ENCODE peak calls at places on chromosomes 5 and 9, in ten cellular contexts. G is GDM1; N is EL; K is fibroblast of the conjunctiva; B is hepatic stellate cell; Y is AG09309; H is A172; Z is neural crest cell; M is stimulated activated naive CD8-positive, alpha-beta T cell treated with anti-CD3 and anti-CD28 coated beads, Interleukin-15, Interleukin-2, amounts not matched to agents 100 U/mL and 50 U/mL, for 24 hours; Q is stimulated activated effector memory CD8-positive, alpha-beta T cell treated with anti-CD3 and anti-CD28 coated beads, Interleukin-12 subunit alpha, Interleukin-12 subunit beta, amount 100 ng/mL, for 72 hours. S is an unnamed sample.

GRCh38 chr5:346229-346935 is 24.9 kb downstream of the AHRR start:
- DNase-seq in Z (no peak), N (no peak), Y (no peak), M (no peak), H (no peak), G (no peak), K (no peak), B (no peak), Q (peak), S (no peak)

GRCh38 chr5:151098185-151098813 is 17.5 kb upstream of the TNIP1 start:
- DNase-seq in Y (no peak), Z (no peak), Q (peak), M (peak), K (no peak), B (no peak), G (peak), H (no peak), N (no peak), S (no peak)

GRCh38 chr9:115494393-115494792 is 376.4 kb upstream of the TNC start:
- DNase-seq in M (no peak), Z (no peak), Y (no peak), K (no peak), Q (no peak), N (peak), B (no peak), G (no peak), H (no peak), S (no peak)

GRCh38 chr9:114112778-114113585 is 13.9 kb upstream of the KIF12 start:
- DNase-seq in Z (no peak), K (peak), Y (no peak), Q (no peak), N (peak), B (peak), H (peak), G (no peak), M (no peak), S (peak)

GRCh38 chr5:17374157-17374556 is 123.9 kb upstream of the TAF11L2 start:
- DNase-seq in H (peak), K (no peak), B (no peak), G (no peak), Y (no peak), Q (no peak), M (no peak), Z (no peak), N (no peak), S (no peak)

GRCh38 chr5:137217599-137218200 is 281.4 kb downstream of the SPOCK1 start:
- DNase-seq in Y (no peak), N (peak), B (no peak), Z (no peak), G (no peak), M (no peak), H (peak), Q (no peak), K (no peak), S (no peak)

GRCh38 chr5:114744406-114744805 is 382.5 kb downstream of the KCNN2 start:
- DNase-seq in N (peak), Q (no peak), M (no peak), Y (no peak), G (no peak), B (no peak), K (no peak), Z (no peak), H (no peak), S (no peak)

GRCh38 chr5:9545301-9545958 is 445 bp downstream of the SEMA5A start:
- DNase-seq in M (no peak), G (no peak), H (no peak), B (no peak), N (no peak), Z (no peak), K (no peak), Q (no peak), Y (no peak), S (no peak)

GRCh38 chr5:68464424-68464823 is 248.9 kb downstream of the PIK3R1 start:
- DNase-seq in M (peak), G (no peak), Q (peak), Z (no peak), Y (no peak), H (peak), K (no peak), N (peak), B (no peak), S (no peak)

GRCh38 chr9:92444841-92445240 is 20.6 kb upstream of the OMD start:
- DNase-seq in M (no peak), K (no peak), B (no peak), H (no peak), Z (no peak), N (no peak), Q (no peak), Y (no peak), G (no peak), S (no peak)

GRCh38 chr9:82117025-82117424 is 128.5 kb downstream of the SPATA31D1 start:
- DNase-seq in Z (no peak), Y (peak), M (no peak), N (no peak), K (peak), G (no peak), H (no peak), B (no peak), Q (no peak), S (no peak)

GRCh38 chr5:121024416-121025311 is 560.6 kb downstream of the PRR16 start:
- DNase-seq in H (no peak), G (no peak), Z (no peak), Y (no peak), M (no peak), Q (no peak), N (no peak), B (no peak), K (no peak), S (no peak)

GRCh38 chr5:177431317-177432142 is 5.1 kb downstream of the GRK6 start:
- DNase-seq in M (peak), Y (no peak), K (no peak), B (no peak), Z (no peak), G (no peak), N (no peak), Q (peak), H (no peak), S (peak)

GRCh38 chr9:71716138-71716909 is 52.0 kb downstream of the CEMIP2 start:
- DNase-seq in G (no peak), B (no peak), Q (no peak), Y (no peak), Z (no peak), H (no peak), M (no peak), K (no peak), N (no peak), S (no peak)

GRCh38 chr5:125480901-125481300 is 734.5 kb upstream of the ZNF608 start:
- DNase-seq in K (peak), Q (no peak), M (no peak), Z (no peak), B (no peak), Y (no peak), H (no peak), N (no peak), G (no peak), S (no peak)

GRCh38 chr9:133979124-133979920 is 12.8 kb downstream of the VAV2 start:
- DNase-seq in Q (no peak), G (no peak), M (no peak), N (no peak), B (peak), Z (no peak), Y (no peak), H (no peak), K (no peak), S (no peak)

GRCh38 chr5:41637869-41638268 is 127.5 kb upstream of the PLCXD3 start:
- DNase-seq in K (no peak), N (peak), G (no peak), Q (no peak), B (no peak), M (no peak), H (peak), Z (no peak), Y (no peak), S (no peak)

GRCh38 chr5:76402880-76403712 is at the start of gene IQGAP2:
- DNase-seq in Y (no peak), B (peak), G (peak), M (peak), K (peak), Z (peak), H (peak), Q (peak), N (peak), S (peak)

S was measured in lung.